ENCODE peak calls at places on chromosomes 1 and 21, in ten cellular contexts. L is ovary, H is GM12878, B is stomach, J is heart left ventricle, G is HCT116, Z is A549, W is sigmoid colon, M is breast epithelium, K is esophagus squamous epithelium. V is an unnamed sample.

GRCh38 chr1:193589597-193590040 is 403.2 kb upstream of the B3GALT2 start:
- DNase-seq in L (no peak), H (no peak), B (no peak), J (no peak), G (no peak), Z (no peak), W (no peak), M (no peak), K (no peak), V (no peak)

GRCh38 chr1:33972676-33973395 is 109.0 kb downstream of the HMGB4 start:
- DNase-seq in L (no peak), H (no peak), B (no peak), J (peak; percentile 80), G (no peak), Z (no peak), W (peak; percentile 72), M (peak; percentile 53), K (no peak), V (no peak)

GRCh38 chr1:232968965-232969364 is 18.6 kb downstream of the NTPCR start:
- DNase-seq in L (no peak), H (no peak), B (peak; percentile 58), J (no peak), G (no peak), Z (no peak), W (no peak), M (peak; percentile 75), K (no peak), V (no peak)

GRCh38 chr1:53128401-53128800 is 14.0 kb downstream of the SLC1A7 start:
- DNase-seq in L (peak; percentile 2), H (no peak), B (no peak), J (no peak), G (no peak), Z (no peak), W (peak; percentile 22), M (no peak), K (no peak), V (no peak)

GRCh38 chr1:206105612-206106011 is 11.6 kb downstream of the AVPR1B start:
- DNase-seq in L (no peak), H (no peak), B (no peak), J (no peak), G (no peak), Z (no peak), W (no peak), M (no peak), K (no peak), V (no peak)

GRCh38 chr1:192538407-192539311 is 36.9 kb upstream of the RGS1 start:
- DNase-seq in L (no peak), H (peak; percentile 85), B (no peak), J (no peak), G (no peak), Z (no peak), W (no peak), M (no peak), K (no peak), V (no peak)

GRCh38 chr1:17635811-17636210 is 96.3 kb downstream of the ARHGEF10L start:
- DNase-seq in L (no peak), H (no peak), B (no peak), J (no peak), G (no peak), Z (no peak), W (peak; percentile 80), M (no peak), K (no peak), V (no peak)

GRCh38 chr1:31663622-31664452 is 19.2 kb upstream of the PEF1 start:
- DNase-seq in L (peak; percentile 68), H (no peak), B (peak; percentile 70), J (peak; percentile 76), G (peak; percentile 13), Z (peak; percentile 74), W (peak; percentile 82), M (peak; percentile 40), K (no peak), V (no peak)

GRCh38 chr1:150066838-150067183 is 765 bp upstream of the VPS45 start:
- DNase-seq in L (peak; percentile 69), H (peak; percentile 12), B (peak; percentile 31), J (peak; percentile 69), G (no peak), Z (peak; percentile 26), W (no peak), M (peak; percentile 33), K (no peak), V (no peak)

GRCh38 chr1:26156285-26157038 is 2.4 kb upstream of the FAM110D start:
- DNase-seq in L (no peak), H (no peak), B (no peak), J (no peak), G (no peak), Z (peak; percentile 32), W (no peak), M (no peak), K (no peak), V (peak; percentile 78)

GRCh38 chr21:32520885-32521735 is 64.2 kb downstream of the TCP10L start:
- DNase-seq in L (peak; percentile 91), H (no peak), B (peak; percentile 54), J (peak; percentile 94), G (no peak), Z (no peak), W (peak; percentile 91), M (peak; percentile 90), K (no peak), V (peak; percentile 90)

GRCh38 chr1:44154665-44155064 is 13.2 kb upstream of the KLF18 start:
- DNase-seq in L (no peak), H (no peak), B (no peak), J (no peak), G (peak; percentile 79), Z (peak; percentile 43), W (no peak), M (no peak), K (no peak), V (no peak)

GRCh38 chr1:22077728-22078127 is 25.2 kb downstream of the CDC42 start:
- DNase-seq in L (no peak), H (no peak), B (no peak), J (no peak), G (no peak), Z (no peak), W (no peak), M (no peak), K (no peak), V (no peak)

DNA sequence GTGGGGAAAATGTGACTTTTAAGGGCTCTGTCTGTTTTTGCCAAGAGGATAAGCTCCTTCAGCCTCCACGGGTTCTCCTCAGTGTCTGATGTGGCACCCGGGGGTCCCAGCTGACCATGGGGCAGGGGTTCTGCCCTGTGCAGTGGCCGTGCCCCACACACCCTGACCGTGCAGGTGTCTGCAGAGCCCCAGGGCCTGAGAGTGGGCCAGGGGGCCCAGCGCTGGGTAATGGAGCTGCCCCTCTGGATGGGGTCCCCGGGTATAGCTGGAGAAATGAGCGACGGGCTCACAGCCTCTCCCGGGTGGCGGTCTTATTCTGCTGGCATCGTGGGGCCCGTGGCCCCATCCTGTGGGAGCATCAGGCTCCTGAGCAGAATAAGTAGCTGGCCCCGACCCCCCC is 2.9 kb upstream of the PFKL start:
- DNase-seq in L (no peak), H (no peak), B (no peak), J (no peak), G (no peak), Z (no peak), W (no peak), M (no peak), K (no peak), V (no peak)
- H3K4me1 ChIP-seq in L (peaks cover 12% of the 10 kb centered on the region), H (peaks cover 39% of the 10 kb centered on the region), B (peaks cover 43% of the 10 kb centered on the region), J (peaks cover 46% of the 10 kb centered on the region), G (peaks cover 7% of the 10 kb centered on the region), Z (peaks cover 28% of the 10 kb centered on the region), W (no peaks in the 10 kb centered on the region), M (no peaks in the 10 kb centered on the region), K (peaks cover 27% of the 10 kb centered on the region), V (peaks cover 54% of the 10 kb centered on the region)

GRCh38 chr1:32773764-32774463 is 43.2 kb downstream of the YARS1 start:
- DNase-seq in L (no peak), H (no peak), B (no peak), J (no peak), G (no peak), Z (no peak), W (no peak), M (no peak), K (no peak), V (peak; percentile 55)
- TF ChIP-seq POLR2A in L (no peak), H (peak; percentile 31), B (no peak), J (no peak), G (no peak), Z (no peak), W (no peak), M (no peak), K (no peak), V (no peak)

GRCh38 chr1:27885620-27886352 is 13.4 kb downstream of the THEMIS2 start:
- DNase-seq in L (no peak), H (no peak), B (no peak), J (no peak), G (no peak), Z (no peak), W (peak; percentile 60), M (no peak), K (no peak), V (no peak)
- H3K4me1 ChIP-seq in L (no peaks in the 10 kb centered on the region), H (peaks cover 72% of the 10 kb centered on the region), B (no peaks in the 10 kb centered on the region), J (no peaks in the 10 kb centered on the region), G (no peaks in the 10 kb centered on the region), Z (no peaks in the 10 kb centered on the region), W (no peaks in the 10 kb centered on the region), M (no peaks in the 10 kb centered on the region), K (no peaks in the 10 kb centered on the region), V (peaks cover 4% of the 10 kb centered on the region)

GRCh38 chr1:155900161-155900560 is 11.0 kb downstream of the RIT1 start:
- DNase-seq in L (no peak), H (no peak), B (no peak), J (no peak), G (no peak), Z (no peak), W (no peak), M (no peak), K (no peak), V (no peak)
- TF ChIP-seq POLR2A in L (no peak), H (no peak), B (no peak), J (no peak), G (no peak), Z (no peak), W (no peak), M (no peak), K (no peak), V (no peak)

DNA sequence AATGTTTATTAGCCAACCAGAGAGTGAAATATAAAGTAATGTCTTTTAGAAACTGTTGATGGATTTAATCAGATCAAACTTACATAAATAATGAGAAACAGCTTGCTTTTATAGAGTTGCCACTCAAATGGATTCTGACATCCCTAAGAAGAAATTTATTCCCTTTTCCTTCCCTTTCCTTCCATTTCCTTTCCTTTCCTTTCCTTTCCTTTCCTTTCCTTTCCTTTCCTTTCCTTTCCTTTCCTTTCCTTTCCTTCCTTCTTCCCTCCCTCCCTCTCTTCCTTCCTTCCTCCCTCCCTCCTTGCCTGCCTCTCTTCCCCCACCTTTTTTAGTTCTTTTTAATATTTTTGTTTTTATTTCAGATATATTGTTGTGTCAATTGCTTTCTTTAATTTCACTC is 27.3 kb downstream of the PRRX1 start:
- DNase-seq in L (no peak), H (no peak), B (no peak), J (no peak), G (no peak), Z (no peak), W (no peak), M (no peak), K (no peak), V (no peak)
- H3K4me1 ChIP-seq in L (peaks cover 2% of the 10 kb centered on the region), H (no peaks in the 10 kb centered on the region), B (no peaks in the 10 kb centered on the region), J (peaks cover 38% of the 10 kb centered on the region), G (no peaks in the 10 kb centered on the region), Z (no peaks in the 10 kb centered on the region), W (no peaks in the 10 kb centered on the region), M (no peaks in the 10 kb centered on the region), K (peaks cover 4% of the 10 kb centered on the region), V (peaks cover 25% of the 10 kb centered on the region)